ENCODE peak calls at places on chromosome 1, in eight cellular contexts. C is amniotic stem cell; R is neural crest cell; T is K562; F is astrocyte of the spinal cord; A is NAMALWA; H is activated CD8-positive, alpha-beta T cell treated with anti-CD3 and anti-CD28 coated beads, Interleukin-2, amount 10 ng/mL, durations not matched to agents 7 days and 5 days; X is immature natural killer cell. G is an unnamed sample.

GRCh38 chr1:186880982-186881381 is 52.2 kb downstream of the PLA2G4A start:
- DNase-seq in T (no peak), A (no peak), X (no peak), R (no peak), C (no peak), H (no peak), F (no peak), G (no peak)

GRCh38 chr1:32448773-32449456 is 16.0 kb upstream of the ZBTB8B start:
- DNase-seq in C (no peak), F (no peak), T (peak), R (peak), A (peak), X (no peak), H (no peak), G (peak)

GRCh38 chr1:55611123-55611522 is 396.0 kb upstream of the USP24 start:
- DNase-seq in A (no peak), H (no peak), R (no peak), C (no peak), T (no peak), F (peak), X (no peak), G (no peak)

GRCh38 chr1:209830722-209831121 is 3.0 kb downstream of the UTP25 start:
- DNase-seq in H (no peak), C (no peak), A (no peak), X (no peak), F (no peak), T (no peak), R (no peak), G (no peak)

GRCh38 chr1:5424802-5425201 is 567.4 kb downstream of the NPHP4 start:
- DNase-seq in R (no peak), A (no peak), C (no peak), H (no peak), F (no peak), X (no peak), T (no peak), G (no peak)

GRCh38 chr1:11806307-11806936 is 431 bp downstream of the CLCN6 start:
- DNase-seq in F (no peak), X (no peak), R (no peak), T (peak), A (no peak), C (no peak), H (no peak), G (no peak)

GRCh38 chr1:177976596-177976995 is 6.7 kb upstream of the SEC16B start:
- DNase-seq in F (no peak), C (no peak), R (no peak), X (no peak), A (no peak), T (no peak), H (no peak), G (no peak)

GRCh38 chr1:114253900-114254299 is 100.2 kb upstream of the SYT6 start:
- DNase-seq in C (no peak), X (no peak), A (no peak), H (no peak), F (no peak), T (no peak), R (no peak), G (no peak)

GRCh38 chr1:156652131-156652991 is 10.4 kb downstream of the BCAN start:
- DNase-seq in A (no peak), T (no peak), C (no peak), H (peak), F (no peak), R (peak), X (no peak), G (no peak)

GRCh38 chr1:233281711-233282581 is 13.6 kb downstream of the PCNX2 start:
- DNase-seq in H (peak), C (no peak), A (no peak), X (no peak), F (peak), R (no peak), T (no peak), G (peak)

GRCh38 chr1:93177991-93178390 is 2.2 kb downstream of the TMED5 start:
- DNase-seq in T (peak), C (no peak), H (no peak), X (no peak), R (no peak), F (peak), A (no peak), G (no peak)

GRCh38 chr1:59672851-59673574 is 141.7 kb upstream of the HOOK1 start:
- DNase-seq in H (no peak), F (peak), X (no peak), R (no peak), A (no peak), C (no peak), T (no peak), G (no peak)

GRCh38 chr1:61223140-61223539 is 140.8 kb downstream of the NFIA start:
- DNase-seq in A (no peak), F (no peak), R (no peak), H (no peak), T (no peak), C (no peak), X (no peak), G (no peak)

GRCh38 chr1:180533571-180533987 is 25.2 kb upstream of the OVAAL start:
- DNase-seq in H (peak), T (peak), X (peak), R (peak), C (peak), F (peak), A (peak), G (peak)

GRCh38 chr1:32266926-32267645 is 16.0 kb downstream of the LCK start:
- DNase-seq in X (no peak), T (no peak), R (no peak), H (no peak), A (no peak), F (peak), C (no peak), G (peak)

GRCh38 chr1:160925652-160926241 is 28.9 kb downstream of the ITLN2 start:
- DNase-seq in C (no peak), H (no peak), T (no peak), R (no peak), F (no peak), A (no peak), X (no peak), G (no peak)

GRCh38 chr1:12650001-12650421 is 6.1 kb downstream of the AADACL4 start:
- DNase-seq in R (no peak), X (no peak), A (no peak), C (peak), F (peak), H (no peak), T (no peak), G (no peak)

G was measured in Jurkat, Clone E6-1.